ENCODE peak calls at places on chromosomes 12 and 14, in five cellular contexts. R, N, S, M and Z are unnamed samples.

GRCh38 chr12:106302401-106303201 is at the start of gene TCP11L2:
- DNase-seq in R (no peak), N (peak; percentile 83), S (peak; percentile 92), M (peak; percentile 86), Z (no peak)

GRCh38 chr14:78985668-78986073 is 815.5 kb downstream of the NRXN3 start:
- DNase-seq in R (no peak), N (no peak), S (no peak), M (no peak), Z (no peak)

GRCh38 chr14:45212231-45212630 is 40.8 kb downstream of the MIS18BP1 start:
- DNase-seq in R (no peak), N (no peak), S (no peak), M (no peak), Z (no peak)

GRCh38 chr14:51488569-51489220 is 163.0 kb upstream of the FRMD6 start:
- DNase-seq in R (no peak), N (no peak), S (no peak), M (no peak), Z (peak; percentile 96)

GRCh38 chr14:102155150-102155549 is 15.5 kb downstream of the WDR20 start:
- DNase-seq in R (no peak), N (no peak), S (no peak), M (no peak), Z (no peak)

GRCh38 chr12:68794653-68795253 is 13.2 kb upstream of the MDM2 start:
- DNase-seq in R (no peak), N (no peak), S (no peak), M (no peak), Z (peak; percentile 91)

GRCh38 chr12:106957617-106958016 is 1.9 kb downstream of the TMEM263 start:
- DNase-seq in R (no peak), N (no peak), S (no peak), M (no peak), Z (no peak)

GRCh38 chr12:131108171-131108955 is 154.7 kb downstream of the ADGRD1 start:
- DNase-seq in R (no peak), N (no peak), S (peak; percentile 46), M (no peak), Z (no peak)

GRCh38 chr14:51395361-51395849 is 155.4 kb downstream of the TMX1 start:
- DNase-seq in R (peak; percentile 74), N (no peak), S (no peak), M (peak; percentile 29), Z (peak; percentile 99)